ENCODE peak calls at places on chromosome 3, in nine cellular contexts. B is heart left ventricle, T is fibroblast of the aortic adventitia, A is LNCaP clone FGC, P is HepG2, S is left ventricle myocardium inferior, L is lower lobe of right lung, F is kidney, D is SK-N-SH. K is an unnamed sample.

GRCh38 chr3:4633078-4634004 is 140.2 kb downstream of the ITPR1 start:
- DNase-seq in B (no peak), T (peak; percentile 80), A (no peak), P (peak; percentile 52), S (no peak), L (no peak), F (no peak), D (peak; percentile 66), K (peak; percentile 71)

GRCh38 chr3:101635954-101636798 is 40.8 kb downstream of the ZBTB11 start:
- DNase-seq in B (peak; percentile 52), T (peak; percentile 42), A (no peak), P (peak; percentile 44), S (peak; percentile 49), L (peak; percentile 59), F (no peak), D (peak; percentile 56), K (peak; percentile 22)

GRCh38 chr3:154953538-154953937 is 126.6 kb upstream of the MME start:
- DNase-seq in B (no peak), T (no peak), A (no peak), P (no peak), S (no peak), L (no peak), F (no peak), D (no peak), K (no peak)

GRCh38 chr3:57278237-57278636 is 14.2 kb downstream of the ASB14 start:
- DNase-seq in B (no peak), T (no peak), A (no peak), P (peak; percentile 12), S (no peak), L (no peak), F (no peak), D (no peak), K (no peak)

GRCh38 chr3:195906865-195907729 is 1.3 kb downstream of the TNK2 start:
- DNase-seq in B (no peak), T (no peak), A (no peak), P (no peak), S (no peak), L (peak; percentile 81), F (peak; percentile 84), D (no peak), K (no peak)

GRCh38 chr3:62882676-62883228 is 7.5 kb upstream of the CADPS start:
- DNase-seq in B (no peak), T (no peak), A (no peak), P (no peak), S (no peak), L (no peak), F (no peak), D (no peak), K (no peak)

GRCh38 chr3:124584552-124585391 is 145.5 kb upstream of the UMPS start:
- DNase-seq in B (peak; percentile 80), T (no peak), A (peak; percentile 15), P (peak; percentile 73), S (peak; percentile 84), L (peak; percentile 85), F (peak; percentile 93), D (peak; percentile 91), K (peak; percentile 48)

GRCh38 chr3:158683216-158683975 is 10.9 kb upstream of the LXN start:
- DNase-seq in B (no peak), T (peak; percentile 54), A (no peak), P (no peak), S (no peak), L (no peak), F (no peak), D (no peak), K (peak; percentile 37)

GRCh38 chr3:23202921-23203650 is at the start of gene UBE2E2:
- DNase-seq in B (peak; percentile 82), T (peak; percentile 47), A (no peak), P (no peak), S (peak; percentile 76), L (peak; percentile 83), F (peak; percentile 91), D (peak; percentile 97), K (peak; percentile 52)

GRCh38 chr3:23209747-23210495 is 6.8 kb downstream of the UBE2E2 start:
- DNase-seq in B (no peak), T (no peak), A (no peak), P (no peak), S (no peak), L (no peak), F (no peak), D (no peak), K (no peak)

GRCh38 chr3:23209103-23209502 is 6.0 kb downstream of the UBE2E2 start:
- DNase-seq in B (no peak), T (no peak), A (no peak), P (no peak), S (no peak), L (no peak), F (no peak), D (no peak), K (no peak)

GRCh38 chr3:23203651-23204111 is 554 bp downstream of the UBE2E2 start:
- DNase-seq in B (no peak), T (peak; percentile 25), A (no peak), P (no peak), S (no peak), L (peak; percentile 50), F (peak; percentile 58), D (peak; percentile 54), K (no peak)

DNA sequence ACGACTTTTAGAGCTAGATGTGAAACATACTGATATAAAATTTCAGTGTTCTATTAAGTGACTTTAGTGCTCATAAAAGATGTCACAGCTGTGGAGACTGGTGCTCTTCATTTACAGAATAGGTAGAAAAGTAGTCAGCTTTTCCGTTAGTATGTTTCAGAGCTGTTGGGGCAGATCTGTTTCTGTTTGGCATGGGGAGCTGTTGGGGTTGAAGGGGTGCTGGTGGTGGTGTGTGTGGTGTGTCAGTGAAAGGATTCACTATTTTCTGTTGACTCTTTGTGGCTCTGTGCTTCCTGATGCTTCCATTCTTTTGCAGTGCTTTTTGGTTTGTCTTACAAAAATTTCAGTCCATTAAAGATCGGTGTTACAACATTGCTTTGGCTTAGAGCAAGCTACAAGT is 3.2 kb downstream of the UBE2E2 start:
- DNase-seq in B (no peak), T (no peak), A (no peak), P (no peak), S (no peak), L (no peak), F (no peak), D (no peak), K (no peak)
- H3K4me3 ChIP-seq in B (no peak overlapping the region), T (no peak overlapping the region), A (no peak overlapping the region), P (no peak overlapping the region), S (no peak overlapping the region), L (no peak overlapping the region), F (no peak overlapping the region), D (no peak overlapping the region), K (no peak overlapping the region)

GRCh38 chr3:130839815-130840214 is 54.1 kb upstream of the ATP2C1 start:
- DNase-seq in B (no peak), T (no peak), A (no peak), P (no peak), S (no peak), L (no peak), F (no peak), D (no peak), K (no peak)
- H3K4me3 ChIP-seq in B (no peak overlapping the region), T (no peak overlapping the region), A (no peak overlapping the region), P (no peak overlapping the region), S (no peak overlapping the region), L (no peak overlapping the region), F (no peak overlapping the region), D (no peak overlapping the region), K (no peak overlapping the region)

GRCh38 chr3:52236424-52236886 is 2.5 kb downstream of the TWF2 start:
- DNase-seq in B (no peak), T (no peak), A (no peak), P (no peak), S (peak; percentile 20), L (peak; percentile 26), F (no peak), D (no peak), K (no peak)

GRCh38 chr3:52238761-52239701 is at the start of gene TWF2:
- DNase-seq in B (peak; percentile 88), T (peak; percentile 74), A (no peak), P (peak; percentile 56), S (peak; percentile 80), L (peak; percentile 87), F (peak; percentile 94), D (peak; percentile 99), K (peak; percentile 76)

GRCh38 chr3:52237659-52238172 is 1.2 kb downstream of the TWF2 start:
- DNase-seq in B (peak; percentile 78), T (peak; percentile 85), A (peak; percentile 68), P (no peak), S (peak; percentile 86), L (peak; percentile 81), F (peak; percentile 91), D (peak; percentile 58), K (peak; percentile 92)

GRCh38 chr3:52238193-52238760 is 681 bp downstream of the TWF2 start:
- DNase-seq in B (no peak), T (no peak), A (no peak), P (peak; percentile 89), S (no peak), L (no peak), F (no peak), D (no peak), K (no peak)

GRCh38 chr3:52237006-52237658 is 1.8 kb downstream of the TWF2 start:
- DNase-seq in B (no peak), T (no peak), A (no peak), P (no peak), S (no peak), L (peak; percentile 34), F (no peak), D (no peak), K (no peak)
- H3K4me3 ChIP-seq in B (peak overlapping the region; percentile 84), T (peak overlapping the region; percentile 78), A (peak overlapping the region; percentile 23), P (peak overlapping the region; percentile 98), S (peak overlapping the region; percentile 91), L (peak overlapping the region; percentile 99), F (no peak overlapping the region), D (peak overlapping the region; percentile 97), K (peak overlapping the region; percentile 36)

GRCh38 chr3:177711637-177712036 is 514.4 kb upstream of the TBL1XR1 start:
- DNase-seq in B (no peak), T (no peak), A (no peak), P (no peak), S (no peak), L (no peak), F (no peak), D (peak; percentile 26), K (no peak)

GRCh38 chr3:177714945-177715344 is 517.7 kb upstream of the TBL1XR1 start:
- DNase-seq in B (no peak), T (no peak), A (no peak), P (no peak), S (no peak), L (no peak), F (no peak), D (no peak), K (no peak)

DNA sequence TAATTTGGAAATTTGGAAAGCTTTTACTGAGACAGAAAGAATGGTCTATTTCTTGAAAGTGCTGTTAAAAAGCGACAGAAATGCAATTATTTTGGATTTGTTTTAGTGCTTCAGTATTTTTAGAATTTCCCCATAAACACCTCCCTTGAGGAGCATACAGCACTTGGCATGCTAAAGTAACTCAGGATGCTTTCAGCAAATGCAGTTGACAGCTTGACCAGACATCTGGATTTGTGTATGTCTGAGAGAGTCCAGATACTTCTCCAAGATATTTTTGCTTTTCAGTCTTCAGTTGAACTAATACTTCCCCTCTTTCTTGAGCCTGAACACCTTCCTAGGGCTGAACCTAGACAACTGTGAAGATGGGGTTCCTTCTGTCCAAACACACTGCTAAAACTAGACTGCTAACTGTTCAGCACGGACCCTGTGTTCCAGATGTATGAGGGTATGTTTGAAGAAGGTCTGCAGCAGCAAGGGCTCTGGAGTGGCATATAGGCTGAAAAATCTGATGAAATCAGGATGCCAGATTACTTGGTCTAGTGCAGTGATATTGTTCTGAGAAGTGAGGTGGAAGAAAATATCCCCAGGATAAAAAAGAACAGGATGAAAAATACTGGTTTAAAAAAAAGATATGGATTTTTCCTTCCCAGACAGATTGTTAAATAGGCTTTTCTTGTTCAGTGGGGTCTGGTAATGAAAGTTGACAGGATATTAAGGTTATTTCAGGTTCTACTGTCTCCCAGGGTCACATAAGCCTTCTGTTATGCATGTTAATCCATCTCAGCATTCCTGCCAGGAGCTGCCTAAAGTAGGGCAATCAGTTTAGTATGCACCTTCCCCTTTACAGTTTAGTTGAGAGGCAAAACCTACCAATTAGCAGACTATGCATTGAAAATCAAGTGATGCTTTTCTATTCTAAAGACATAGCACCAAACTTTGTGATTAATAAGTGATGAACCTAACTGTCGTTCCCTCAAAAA is 516.9 kb upstream of the TBL1XR1 start:
- DNase-seq in B (no peak), T (peak; percentile 48), A (no peak), P (no peak), S (no peak), L (no peak), F (no peak), D (peak; percentile 44), K (no peak)
- H3K4me3 ChIP-seq in B (no peak overlapping the region), T (no peak overlapping the region), A (no peak overlapping the region), P (no peak overlapping the region), S (no peak overlapping the region), L (no peak overlapping the region), F (no peak overlapping the region), D (no peak overlapping the region), K (no peak overlapping the region)

K was measured in astrocyte of the spinal cord.